ENCODE peak calls at places on chromosome 15, in five cellular contexts. N, P, A, J and W are unnamed samples.

GRCh38 chr15:59199775-59200465 is 6.7 kb upstream of the LDHAL6B start:
- DNase-seq in N (peak), A (no peak), P (peak), J (peak), W (peak)

GRCh38 chr15:98177950-98178848 is 217.7 kb downstream of the ARRDC4 start:
- DNase-seq in P (peak), J (peak), N (peak), A (peak), W (peak)

GRCh38 chr15:66252411-66253295 is 897 bp downstream of the MEGF11 start:
- DNase-seq in N (no peak), P (peak), A (peak), J (peak), W (peak)

GRCh38 chr15:90839187-90840071 is 29.0 kb upstream of the FURIN start:
- DNase-seq in J (no peak), A (no peak), N (no peak), P (peak), W (no peak)

GRCh38 chr15:77025066-77025435 is 30.1 kb downstream of the PSTPIP1 start:
- DNase-seq in A (no peak), P (no peak), J (no peak), N (no peak), W (no peak)

GRCh38 chr15:63893866-63894661 is 60.3 kb upstream of the HERC1 start:
- DNase-seq in P (no peak), N (no peak), A (no peak), J (no peak), W (no peak)

GRCh38 chr15:32641517-32642059 is at the start of gene SCG5:
- DNase-seq in A (peak), J (no peak), N (no peak), P (peak), W (peak)

GRCh38 chr15:49860101-49860500 is 239.3 kb downstream of the DTWD1 start:
- DNase-seq in J (peak), A (no peak), P (peak), N (peak), W (no peak)

GRCh38 chr15:82536409-82537350 is 3.6 kb downstream of the RPS17 start:
- DNase-seq in J (no peak), P (no peak), A (no peak), N (no peak), W (no peak)

GRCh38 chr15:99720533-99720932 is 12.7 kb downstream of the LYSMD4 start:
- DNase-seq in P (no peak), N (no peak), J (no peak), A (no peak), W (no peak)

GRCh38 chr15:41495736-41496599 is 2.3 kb downstream of the ITPKA start:
- DNase-seq in J (no peak), A (no peak), N (no peak), P (no peak), W (no peak)

GRCh38 chr15:93051236-93052089 is 37.5 kb downstream of the RGMA start:
- DNase-seq in J (no peak), N (no peak), A (no peak), P (no peak), W (no peak)

GRCh38 chr15:33985287-33985686 is 17.0 kb downstream of the CHRM5 start:
- DNase-seq in J (peak), N (no peak), A (no peak), P (peak), W (peak)

GRCh38 chr15:99956820-99957641 is 223.8 kb upstream of the LYSMD4 start:
- DNase-seq in A (no peak), J (no peak), N (no peak), P (no peak), W (no peak)